ENCODE peak calls at places on chromosomes 4 and X, in five cellular contexts. R, K, U, N and P are unnamed samples.

GRCh38 chr4:68369474-68369805 is 19.6 kb upstream of the YTHDC1 start:
- DNase-seq in R (no peak), K (no peak), U (no peak), N (no peak), P (no peak)

GRCh38 chr4:22573198-22573597 is 57.3 kb upstream of the ADGRA3 start:
- DNase-seq in R (no peak), K (no peak), U (peak; percentile 7), N (no peak), P (peak; percentile 19)

GRCh38 chrX:120726294-120726693 is 96.4 kb upstream of the C1GALT1C1 start:
- DNase-seq in R (no peak), K (peak; percentile 54), U (no peak), N (no peak), P (no peak)

GRCh38 chr4:17766826-17767458 is 14.5 kb downstream of the FAM184B start:
- DNase-seq in R (no peak), K (no peak), U (no peak), N (no peak), P (no peak)

GRCh38 chr4:183599690-183600089 is 59.3 kb downstream of the RWDD4 start:
- DNase-seq in R (no peak), K (no peak), U (no peak), N (no peak), P (no peak)

GRCh38 chr4:99642725-99643489 is 14.7 kb downstream of the C4orf54 start:
- DNase-seq in R (no peak), K (no peak), U (no peak), N (no peak), P (no peak)

GRCh38 chr4:85370400-85371032 is 104.4 kb upstream of the ARHGAP24 start:
- DNase-seq in R (no peak), K (peak; percentile 71), U (no peak), N (peak; percentile 69), P (no peak)

GRCh38 chr4:22881416-22881815 is 188.7 kb downstream of the GBA3 start:
- DNase-seq in R (no peak), K (no peak), U (no peak), N (no peak), P (no peak)

GRCh38 chr4:14529653-14530052 is 472.6 kb upstream of the CPEB2 start:
- DNase-seq in R (no peak), K (no peak), U (no peak), N (peak; percentile 56), P (no peak)

GRCh38 chr4:110514889-110515479 is 39.0 kb downstream of the ENPEP start:
- DNase-seq in R (no peak), K (peak; percentile 39), U (no peak), N (no peak), P (no peak)

GRCh38 chr4:16544251-16544721 is 318.0 kb upstream of the TAPT1 start:
- DNase-seq in R (no peak), K (no peak), U (no peak), N (peak; percentile 5), P (no peak)

GRCh38 chrX:75131973-75132627 is 24.0 kb downstream of the ABCB7 start:
- DNase-seq in R (no peak), K (no peak), U (no peak), N (peak; percentile 20), P (no peak)

GRCh38 chr4:188680667-188681063 is 541.4 kb downstream of the TRIML1 start:
- DNase-seq in R (no peak), K (no peak), U (no peak), N (peak; percentile 4), P (no peak)

GRCh38 chr4:20126906-20127305 is 124.8 kb upstream of the SLIT2 start:
- DNase-seq in R (peak; percentile 66), K (no peak), U (no peak), N (no peak), P (no peak)

GRCh38 chrX:57905141-57905540 is 5.1 kb downstream of the ZXDA start:
- DNase-seq in R (no peak), K (no peak), U (no peak), N (no peak), P (no peak)

GRCh38 chrX:41718481-41719245 is 5.3 kb upstream of the GPR82 start:
- DNase-seq in R (no peak), K (no peak), U (no peak), N (peak; percentile 97), P (no peak)

GRCh38 chrX:13473666-13474516 is 95.5 kb upstream of the EGFL6 start:
- DNase-seq in R (no peak), K (peak; percentile 46), U (no peak), N (no peak), P (no peak)

GRCh38 chr4:186554890-186555827 is at the start of gene MTNR1A:
- DNase-seq in R (no peak), K (no peak), U (no peak), N (peak; percentile 58), P (no peak)

GRCh38 chrX:23662187-23662586 is 5.1 kb upstream of the PRDX4 start:
- DNase-seq in R (no peak), K (peak; percentile 46), U (no peak), N (no peak), P (no peak)

GRCh38 chrX:150038977-150039599 is 100.8 kb upstream of the EOLA2 start:
- DNase-seq in R (no peak), K (no peak), U (no peak), N (no peak), P (no peak)

GRCh38 chr4:48116582-48116981 is 17.5 kb downstream of the TXK start:
- DNase-seq in R (no peak), K (no peak), U (no peak), N (no peak), P (no peak)